ENCODE peak calls at places on chromosomes 2 and 18, in seven cellular contexts. M, B, X, E, R, A and I are unnamed samples.
A peak's percentile ranks its signal among the peaks of the same experiment; 100 is the strongest.

GRCh38 chr2:191270303-191271178 is 25.3 kb downstream of the MYO1B start:
- DNase-seq in M (no peak), B (no peak), X (no peak), E (no peak), R (no peak), A (no peak), I (no peak)

GRCh38 chr2:207807516-207807915 is 37.8 kb upstream of the FZD5 start:
- DNase-seq in M (no peak), B (no peak), X (no peak), E (no peak), R (no peak), A (no peak), I (no peak)

GRCh38 chr2:30662268-30663131 is 144.7 kb downstream of the CAPN13 start:
- DNase-seq in M (no peak), B (peak; percentile 59), X (no peak), E (peak; percentile 60), R (no peak), A (no peak), I (peak; percentile 46)

GRCh38 chr2:58063641-58064040 is 17.0 kb downstream of the VRK2 start:
- DNase-seq in M (no peak), B (peak; percentile 33), X (no peak), E (no peak), R (no peak), A (no peak), I (no peak)

GRCh38 chr2:120669121-120669952 is 66.3 kb upstream of the GLI2 start:
- DNase-seq in M (peak; percentile 75), B (no peak), X (no peak), E (peak; percentile 8), R (peak; percentile 68), A (no peak), I (no peak)

GRCh38 chr18:79612291-79613108 is 67.1 kb upstream of the CTDP1 start:
- DNase-seq in M (no peak), B (no peak), X (no peak), E (no peak), R (no peak), A (no peak), I (no peak)

GRCh38 chr2:208265807-208266640 is at the start of gene PIKFYVE:
- DNase-seq in M (peak; percentile 96), B (peak; percentile 98), X (peak; percentile 72), E (peak; percentile 97), R (peak; percentile 97), A (peak; percentile 97), I (peak; percentile 95)

GRCh38 chr18:24395049-24395780 is 2.4 kb downstream of the OSBPL1A start:
- DNase-seq in M (no peak), B (no peak), X (no peak), E (peak; percentile 15), R (no peak), A (no peak), I (no peak)

GRCh38 chr2:14717131-14717530 is 84.6 kb downstream of the LRATD1 start:
- DNase-seq in M (no peak), B (no peak), X (no peak), E (no peak), R (no peak), A (peak; percentile 3), I (no peak)

GRCh38 chr2:99470957-99471356 is 18.9 kb downstream of the REV1 start:
- DNase-seq in M (no peak), B (no peak), X (no peak), E (no peak), R (no peak), A (no peak), I (no peak)

GRCh38 chr2:191221666-191222065 is 23.5 kb upstream of the MYO1B start:
- DNase-seq in M (no peak), B (no peak), X (no peak), E (no peak), R (no peak), A (no peak), I (no peak)

GRCh38 chr2:150271952-150272351 is 215.5 kb downstream of the RND3 start:
- DNase-seq in M (no peak), B (peak; percentile 57), X (no peak), E (no peak), R (no peak), A (no peak), I (no peak)

GRCh38 chr18:23784811-23785245 is 95.6 kb downstream of the LAMA3 start:
- DNase-seq in M (no peak), B (peak; percentile 90), X (no peak), E (peak; percentile 10), R (no peak), A (no peak), I (peak; percentile 16)

GRCh38 chr2:200756618-200757321 is 54.9 kb upstream of the BZW1 start:
- DNase-seq in M (no peak), B (peak; percentile 87), X (no peak), E (peak; percentile 48), R (no peak), A (no peak), I (peak; percentile 47)

GRCh38 chr2:159080641-159081040 is 112.2 kb downstream of the TANC1 start:
- DNase-seq in M (no peak), B (no peak), X (no peak), E (no peak), R (no peak), A (no peak), I (no peak)

GRCh38 chr2:24731923-24732322 is 61.3 kb downstream of the PTRHD1 start:
- DNase-seq in M (no peak), B (peak; percentile 12), X (no peak), E (no peak), R (no peak), A (no peak), I (no peak)